ENCODE peak calls at places on chromosome 14, in eight cellular contexts. C is progenitor cell of endocrine pancreas; D is fibroblast of mammary gland; S is sciatic nerve; P is naive thymus-derived CD8-positive, alpha-beta T cell; V is activated CD4-positive, alpha-beta memory T cell treated with anti-CD3 and anti-CD28 coated beads, Interleukin-2, amount 10 ng/mL, durations not matched to agents 7 days and 5 days; J is activated CD4-positive, alpha-beta T cell treated with anti-CD3 and anti-CD28 coated beads, Interleukin-2, amount 50 U/mL, for 4 hours; F is lung microvascular endothelial cell. N is an unnamed sample.

GRCh38 chr14:104864267-104865068 is 600 bp upstream of the CEP170B start:
- DNase-seq in P (no peak), S (peak), V (no peak), D (no peak), F (no peak), J (no peak), C (peak), N (peak)

GRCh38 chr14:31949709-31950108 is 127.4 kb upstream of the ARHGAP5 start:
- DNase-seq in S (no peak), V (no peak), F (no peak), J (no peak), D (peak), C (no peak), P (no peak), N (peak)

GRCh38 chr14:61479746-61480502 is 158.5 kb downstream of the PRKCH start:
- DNase-seq in S (no peak), J (no peak), C (no peak), F (peak), V (no peak), P (no peak), D (peak), N (no peak)

GRCh38 chr14:48622980-48623379 is 947.6 kb upstream of the MDGA2 start:
- DNase-seq in J (no peak), C (no peak), V (no peak), S (no peak), P (no peak), D (no peak), F (no peak), N (no peak)

GRCh38 chr14:88987516-88987915 is 163.1 kb downstream of the TTC8 start:
- DNase-seq in J (no peak), F (no peak), V (no peak), C (no peak), D (no peak), P (no peak), S (no peak), N (peak)

GRCh38 chr14:65476290-65476941 is 63.9 kb downstream of the FUT8 start:
- DNase-seq in D (no peak), J (no peak), P (no peak), V (no peak), S (no peak), C (no peak), F (no peak), N (no peak)

GRCh38 chr14:34113051-34113511 is 162.2 kb upstream of the EGLN3 start:
- DNase-seq in P (no peak), C (no peak), V (no peak), S (no peak), F (no peak), J (no peak), D (peak), N (peak)

GRCh38 chr14:90574640-90575131 is 177.9 kb downstream of the CALM1 start:
- DNase-seq in C (no peak), D (no peak), F (no peak), S (no peak), P (no peak), V (no peak), J (no peak), N (no peak)

GRCh38 chr14:66359500-66359899 is 126.7 kb upstream of the CCDC196 start:
- DNase-seq in P (peak), F (peak), V (no peak), C (no peak), J (no peak), S (no peak), D (peak), N (peak)

N was measured in LoVo.